ENCODE peak calls at places on chromosomes 2 and 18, in five cellular contexts. U is AG08395; W is left colon; G is NAMALWA; A is activated T-helper 9 cell treated with anti-CD3 and anti-CD28 coated beads, Interleukin-2, amount 50 U/mL, for 16 hours. H is an unnamed sample.

GRCh38 chr2:180705122-180705521 is 275.3 kb upstream of the UBE2E3 start:
- DNase-seq in U (no peak), W (no peak), G (no peak), A (no peak), H (no peak)

GRCh38 chr2:36416370-36417165 is 61.0 kb downstream of the CRIM1 start:
- DNase-seq in U (no peak), W (no peak), G (no peak), A (no peak), H (no peak)

GRCh38 chr18:58903533-58903932 is 38.9 kb downstream of the ZNF532 start:
- DNase-seq in U (no peak), W (no peak), G (no peak), A (no peak), H (no peak)

GRCh38 chr2:28366496-28367282 is 26.0 kb upstream of the FOSL2 start:
- DNase-seq in U (no peak), W (peak), G (no peak), A (peak), H (no peak)

GRCh38 chr2:73705091-73705490 is 32.1 kb downstream of the TPRKB start:
- DNase-seq in U (no peak), W (no peak), G (no peak), A (no peak), H (no peak)

GRCh38 chr2:10535703-10536102 is 87.6 kb upstream of the ODC1 start:
- DNase-seq in U (no peak), W (no peak), G (no peak), A (no peak), H (no peak)

GRCh38 chr2:19021100-19021476 is 337.3 kb downstream of the OSR1 start:
- DNase-seq in U (peak), W (no peak), G (no peak), A (no peak), H (no peak)

GRCh38 chr18:9757851-9758587 is 49.9 kb downstream of the RAB31 start:
- DNase-seq in U (peak), W (no peak), G (no peak), A (no peak), H (no peak)

GRCh38 chr2:199428291-199428690 is 29.4 kb downstream of the SATB2 start:
- DNase-seq in U (no peak), W (no peak), G (no peak), A (no peak), H (no peak)

GRCh38 chr2:129499747-129500146 is 479.7 kb upstream of the RAB6C start:
- DNase-seq in U (no peak), W (no peak), G (no peak), A (no peak), H (no peak)

GRCh38 chr2:237585590-237586221 is 4.8 kb downstream of the RAB17 start:
- DNase-seq in U (no peak), W (no peak), G (no peak), A (no peak), H (no peak)

GRCh38 chr2:213995400-213996105 is 415.3 kb upstream of the VWC2L start:
- DNase-seq in U (peak), W (no peak), G (no peak), A (no peak), H (no peak)

GRCh38 chr2:237876056-237876439 is 16.6 kb downstream of the RAMP1 start:
- DNase-seq in U (no peak), W (no peak), G (no peak), A (no peak), H (no peak)

GRCh38 chr2:40321822-40322221 is 130.1 kb downstream of the SLC8A1 start:
- DNase-seq in U (no peak), W (no peak), G (no peak), A (no peak), H (no peak)

GRCh38 chr2:192560326-192560725 is 365.6 kb upstream of the TMEFF2 start:
- DNase-seq in U (no peak), W (no peak), G (no peak), A (no peak), H (no peak)

GRCh38 chr18:59715966-59716369 is 18.7 kb upstream of the CCBE1 start:
- DNase-seq in U (peak), W (no peak), G (no peak), A (no peak), H (no peak)

GRCh38 chr2:192218970-192219369 is 24.2 kb upstream of the TMEFF2 start:
- DNase-seq in U (no peak), W (no peak), G (no peak), A (no peak), H (no peak)

GRCh38 chr2:23351388-23352141 is 33.4 kb upstream of the KLHL29 start:
- DNase-seq in U (peak), W (peak), G (peak), A (peak), H (peak)

GRCh38 chr2:85741811-85742507 is 11.8 kb upstream of the ATOH8 start:
- DNase-seq in U (peak), W (peak), G (no peak), A (no peak), H (no peak)

GRCh38 chr18:7207366-7207765 is 23.5 kb upstream of the LRRC30 start:
- DNase-seq in U (no peak), W (no peak), G (no peak), A (no peak), H (no peak)

H was measured in RPMI8226.